ENCODE peak calls at places on chromosome 10, in four cellular contexts. F is K562, B is HepG2, X is GM12878. E is an unnamed sample.

GRCh38 chr10:5896765-5897340 is 6.8 kb downstream of the FBH1 start:
- DNase-seq in B (no peak), X (no peak), F (peak; percentile 16), E (no peak)

GRCh38 chr10:49161411-49161997 is 26.7 kb downstream of the TMEM273 start:
- DNase-seq in B (no peak), X (no peak), F (peak; percentile 89), E (no peak)

GRCh38 chr10:122504551-122504950 is 43.2 kb downstream of the HTRA1 start:
- DNase-seq in B (no peak), F (no peak), X (no peak), E (peak; percentile 45)

GRCh38 chr10:128914681-128915080 is 552.4 kb upstream of the MGMT start:
- DNase-seq in F (no peak), X (no peak), B (no peak), E (no peak)

GRCh38 chr10:77293785-77294184 is 343.8 kb downstream of the KCNMA1 start:
- DNase-seq in X (no peak), F (no peak), B (no peak), E (no peak)

GRCh38 chr10:109126016-109126415 is 797.3 kb downstream of the XPNPEP1 start:
- DNase-seq in X (no peak), B (no peak), F (no peak), E (no peak)

GRCh38 chr10:127346604-127347003 is 150.2 kb upstream of the INSYN2A start:
- DNase-seq in B (no peak), X (no peak), F (no peak), E (no peak)

GRCh38 chr10:71727429-71728217 is 8.0 kb upstream of the C10orf105 start:
- DNase-seq in F (peak; percentile 63), B (peak; percentile 60), X (peak; percentile 90), E (no peak)

GRCh38 chr10:29748109-29748650 is 113.4 kb upstream of the SVIL start:
- DNase-seq in F (no peak), X (no peak), B (no peak), E (no peak)

GRCh38 chr10:47207280-47207613 is 92.8 kb upstream of the GDF10 start:
- DNase-seq in F (no peak), X (no peak), B (peak; percentile 9), E (no peak)

GRCh38 chr10:124235232-124235631 is 141.8 kb upstream of the CHST15 start:
- DNase-seq in B (no peak), X (no peak), F (no peak), E (no peak)

GRCh38 chr10:95168694-95169093 is 25.3 kb upstream of the ACSM6 start:
- DNase-seq in X (no peak), F (no peak), B (no peak), E (no peak)

GRCh38 chr10:37865264-37865663 is 7.9 kb upstream of the ZNF248 start:
- DNase-seq in F (no peak), X (no peak), B (no peak), E (no peak)

GRCh38 chr10:97714401-97715258 is 1.1 kb downstream of the MARVELD1 start:
- DNase-seq in B (no peak), F (peak; percentile 35), X (no peak), E (peak; percentile 69)

GRCh38 chr10:102668312-102669110 is 24.2 kb downstream of the TRIM8 start:
- DNase-seq in B (no peak), F (no peak), X (no peak), E (no peak)

GRCh38 chr10:24952701-24953349 is 419 bp upstream of the PRTFDC1 start:
- DNase-seq in F (peak; percentile 64), X (no peak), B (no peak), E (peak; percentile 64)

GRCh38 chr10:59905066-59905734 is 1.2 kb downstream of the CCDC6 start:
- DNase-seq in B (no peak), F (peak; percentile 45), X (no peak), E (peak; percentile 28)

GRCh38 chr10:33041783-33042437 is 83.9 kb upstream of the ITGB1 start:
- DNase-seq in F (no peak), X (no peak), B (no peak), E (no peak)

GRCh38 chr10:613661-614340 is 75.7 kb downstream of the DIP2C start:
- DNase-seq in F (no peak), B (no peak), X (no peak), E (no peak)

DNA sequence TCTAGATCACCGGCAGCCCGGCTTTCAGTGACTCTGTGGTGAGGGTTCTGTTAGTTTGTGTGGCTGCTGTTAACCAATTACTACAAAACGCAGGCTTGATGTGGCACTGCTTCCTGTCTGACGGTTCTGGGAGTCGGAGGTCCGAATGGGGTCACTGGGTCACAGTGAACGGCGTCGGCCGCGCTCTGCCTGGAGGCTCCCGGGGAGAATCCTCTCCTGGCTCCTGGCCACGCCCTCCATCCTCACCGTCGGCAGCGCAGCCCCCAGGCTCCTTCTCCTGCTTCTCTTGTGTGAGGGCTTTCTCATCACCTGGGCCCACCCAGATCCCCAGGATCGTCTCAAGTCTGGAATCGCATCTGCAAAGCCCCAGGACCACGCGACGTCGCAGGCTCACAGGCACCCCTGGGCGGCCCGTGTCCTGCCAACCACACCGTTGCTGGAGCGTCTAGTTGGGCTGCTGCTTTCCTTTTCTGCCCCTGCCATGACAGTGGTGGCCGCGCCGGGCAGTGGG is 31.8 kb upstream of the NKX6-2 start:
- DNase-seq in B (no peak), F (no peak), X (no peak), E (no peak)
- TF ChIP-seq FOXK2 in B (no peak), F (no peak), X (no peak), E (no peak)

GRCh38 chr10:58063854-58064480 is 203.7 kb downstream of the IPMK start:
- DNase-seq in F (no peak), X (no peak), B (no peak), E (no peak)

GRCh38 chr10:58066979-58067378 is 200.7 kb downstream of the IPMK start:
- DNase-seq in B (no peak), X (no peak), F (no peak), E (no peak)

GRCh38 chr10:58064714-58065528 is 202.8 kb downstream of the IPMK start:
- DNase-seq in F (peak; percentile 34), B (peak; percentile 35), X (no peak), E (peak; percentile 53)

GRCh38 chr10:58065529-58065815 is 202.2 kb downstream of the IPMK start:
- DNase-seq in F (no peak), X (no peak), B (no peak), E (no peak)

DNA sequence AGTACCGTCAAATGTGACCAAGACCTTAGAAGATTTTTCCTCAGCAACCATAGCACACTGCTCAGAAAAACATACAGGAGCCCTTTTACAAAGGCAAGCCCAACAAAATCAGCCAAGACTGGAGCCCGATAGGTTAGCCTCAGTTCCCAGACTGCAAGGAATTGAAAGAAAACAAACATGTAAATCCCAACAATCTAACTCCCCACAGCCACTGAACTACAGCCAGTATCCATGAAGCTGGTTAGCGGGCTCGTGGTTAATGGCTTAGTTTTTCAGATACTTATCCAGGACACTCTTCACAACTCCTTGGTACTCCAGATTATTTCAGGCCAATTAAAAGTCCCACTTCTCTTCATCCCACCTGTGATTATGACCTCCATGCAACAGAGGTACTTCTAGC is 201.6 kb downstream of the IPMK start:
- DNase-seq in B (no peak), F (no peak), X (no peak), E (no peak)
- TF ChIP-seq FOXK2 in B (no peak), F (no peak), X (no peak), E (no peak)

GRCh38 chr10:114663631-114664030 is 5.6 kb upstream of the ABLIM1 start:
- DNase-seq in F (no peak), B (no peak), X (no peak), E (no peak)
- TF ChIP-seq FOXK2 in F (no peak), B (no peak), X (no peak), E (no peak)

DNA sequence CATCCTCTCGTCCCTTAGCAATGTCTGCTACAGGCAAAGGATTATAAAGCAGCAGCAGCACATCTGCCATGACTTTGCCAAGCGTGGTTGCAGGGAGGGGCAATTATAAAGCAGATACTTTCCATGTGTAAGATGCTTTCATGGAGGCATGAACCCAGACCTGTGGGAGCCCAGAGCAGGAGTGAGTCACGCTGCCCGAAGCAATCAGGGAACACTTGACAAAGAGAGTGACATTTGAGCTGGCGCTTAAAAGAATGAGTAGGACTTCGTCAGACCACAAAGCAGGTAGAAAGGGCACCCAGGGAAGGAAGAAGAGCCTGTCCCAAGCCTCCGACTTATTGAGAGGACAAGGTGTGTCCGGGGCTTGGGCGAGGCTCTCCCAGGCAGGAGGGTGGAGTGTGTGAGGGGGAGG is 147.2 kb downstream of the MYOF start:
- DNase-seq in X (no peak), B (no peak), F (no peak), E (no peak)
- TF ChIP-seq FOXK2 in X (no peak), B (no peak), F (no peak), E (no peak)

DNA sequence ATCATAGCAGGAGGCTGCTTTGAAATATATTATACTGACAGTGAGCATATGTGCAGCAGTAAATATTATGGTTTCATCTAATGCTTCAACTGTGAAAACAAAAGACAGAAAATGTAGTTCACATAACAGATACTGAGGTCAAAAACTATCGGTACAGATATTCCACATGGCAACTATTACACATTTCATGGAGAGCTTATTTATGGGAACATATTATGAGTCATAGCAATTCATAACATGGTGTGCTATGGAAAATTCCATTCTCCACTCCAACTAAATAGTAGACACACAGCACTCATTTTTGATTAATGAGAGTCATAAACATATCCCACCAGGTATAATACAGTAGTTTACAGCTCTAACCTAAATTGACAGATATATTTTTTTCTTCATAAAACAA is 475.5 kb upstream of the KLF6 start:
- DNase-seq in F (no peak), X (no peak), B (no peak), E (no peak)
- TF ChIP-seq FOXK2 in F (no peak), X (no peak), B (no peak), E (no peak)

GRCh38 chr10:131456411-131456810 is 144.9 kb upstream of the TCERG1L start:
- DNase-seq in F (no peak), B (no peak), X (no peak), E (no peak)

GRCh38 chr10:131453772-131454634 is 142.5 kb upstream of the TCERG1L start:
- DNase-seq in X (no peak), F (peak; percentile 67), B (peak; percentile 12), E (peak; percentile 61)

GRCh38 chr10:131451407-131452015 is 140.0 kb upstream of the TCERG1L start:
- DNase-seq in X (no peak), B (no peak), F (no peak), E (no peak)

GRCh38 chr10:131450220-131450765 is 138.8 kb upstream of the TCERG1L start:
- DNase-seq in B (no peak), X (no peak), F (no peak), E (no peak)

GRCh38 chr10:131452926-131453771 is 141.6 kb upstream of the TCERG1L start:
- DNase-seq in X (no peak), B (no peak), F (no peak), E (no peak)
- TF ChIP-seq FOXK2 in X (no peak), B (no peak), F (no peak), E (no peak)

E was measured in HEK293T.